ENCODE peak calls at places on chromosomes 4 and X, in four cellular contexts. Q is astrocyte, A is pancreas, L is upper lobe of left lung. I is an unnamed sample.

GRCh38 chrX:150897371-150898319 is 823 bp downstream of the CD99L2 start:
- DNase-seq in Q (peak; percentile 6), A (peak; percentile 15), L (peak; percentile 46), I (peak; percentile 26)

GRCh38 chr4:147138171-147138570 is 192.5 kb upstream of the TTC29 start:
- DNase-seq in Q (no peak), L (no peak), A (no peak), I (no peak)

GRCh38 chr4:6986781-6987565 is 56.2 kb upstream of the TADA2B start:
- DNase-seq in L (peak; percentile 97), A (peak; percentile 95), Q (peak; percentile 77), I (peak; percentile 94)

GRCh38 chrX:136684120-136684519 is 36.2 kb downstream of the CD40LG start:
- DNase-seq in Q (no peak), A (no peak), L (no peak), I (no peak)

GRCh38 chr4:109232666-109233065 is 69.8 kb downstream of the COL25A1 start:
- DNase-seq in A (no peak), L (no peak), Q (peak; percentile 11), I (no peak)

GRCh38 chrX:107025538-107025937 is 25.5 kb upstream of the MORC4 start:
- DNase-seq in Q (peak; percentile 2), L (no peak), A (no peak), I (peak; percentile 0)

GRCh38 chrX:151901821-151902220 is 10.9 kb upstream of the MAGEA4 start:
- DNase-seq in A (no peak), L (no peak), Q (no peak), I (no peak)

GRCh38 chr4:156830356-156830755 is 141.2 kb downstream of the PDGFC start:
- DNase-seq in A (no peak), Q (peak; percentile 82), L (no peak), I (no peak)

GRCh38 chr4:83833920-83834319 is 298.0 kb downstream of the GPAT3 start:
- DNase-seq in Q (no peak), L (no peak), A (no peak), I (no peak)

GRCh38 chr4:156961241-156962068 is 10.1 kb downstream of the PDGFC start:
- DNase-seq in Q (peak; percentile 72), A (no peak), L (no peak), I (no peak)

GRCh38 chrX:12332786-12333347 is 194.6 kb downstream of the FRMPD4 start:
- DNase-seq in A (no peak), Q (no peak), L (no peak), I (no peak)

GRCh38 chr4:41323706-41324105 is 67.0 kb downstream of the UCHL1 start:
- DNase-seq in L (no peak), A (no peak), Q (no peak), I (no peak)

GRCh38 chr4:174037049-174037448 is 246.4 kb downstream of the FBXO8 start:
- DNase-seq in L (no peak), A (no peak), Q (no peak), I (no peak)

GRCh38 chrX:119736206-119736764 is 22.1 kb upstream of the SOWAHD start:
- DNase-seq in L (no peak), A (no peak), Q (no peak), I (no peak)

GRCh38 chr4:156764846-156765245 is 206.8 kb downstream of the PDGFC start:
- DNase-seq in Q (peak; percentile 25), A (no peak), L (no peak), I (no peak)

GRCh38 chr4:187840814-187841213 is 154.8 kb upstream of the ZFP42 start:
- DNase-seq in L (no peak), Q (no peak), A (no peak), I (no peak)

GRCh38 chr4:184911310-184911709 is 85.5 kb upstream of the ACSL1 start:
- DNase-seq in A (no peak), Q (peak; percentile 33), L (no peak), I (no peak)

GRCh38 chrX:41688835-41689234 is at the start of gene GPR34:
- DNase-seq in L (no peak), A (no peak), Q (no peak), I (no peak)

GRCh38 chrX:46381630-46382029 is 163.6 kb downstream of the ZNF674 start:
- DNase-seq in L (no peak), A (no peak), Q (peak; percentile 4), I (peak; percentile 9)

GRCh38 chrX:39652336-39652735 is 445.4 kb downstream of the BCOR start:
- DNase-seq in Q (no peak), A (peak; percentile 27), L (no peak), I (no peak)

GRCh38 chr4:145130788-145131398 is 32.8 kb downstream of the ABCE1 start:
- DNase-seq in L (peak; percentile 31), A (no peak), Q (peak; percentile 95), I (no peak)

GRCh38 chr4:76883147-76883546 is 14.8 kb downstream of the SOWAHB start:
- DNase-seq in Q (peak; percentile 78), A (no peak), L (no peak), I (no peak)

GRCh38 chr4:10124167-10124930 is 7.8 kb upstream of the WDR1 start:
- DNase-seq in L (no peak), A (no peak), Q (no peak), I (no peak)

GRCh38 chr4:15414601-15415091 is 13.2 kb upstream of the C1QTNF7 start:
- DNase-seq in Q (peak; percentile 35), L (no peak), A (no peak), I (no peak)

GRCh38 chr4:8538703-8539567 is 41.3 kb upstream of the GPR78 start:
- DNase-seq in Q (peak; percentile 53), L (peak; percentile 62), A (peak; percentile 77), I (no peak)

GRCh38 chr4:81528200-81528599 is 56.5 kb upstream of the RASGEF1B start:
- DNase-seq in Q (no peak), L (no peak), A (no peak), I (no peak)
- H3K4me3 ChIP-seq in Q (no peak overlapping the region), L (no peak overlapping the region), A (no peak overlapping the region), I (no peak overlapping the region)

GRCh38 chr4:105661028-105661427 is 47.5 kb downstream of the INTS12 start:
- DNase-seq in L (no peak), Q (no peak), A (no peak), I (no peak)

GRCh38 chr4:105662935-105663675 is 45.4 kb downstream of the INTS12 start:
- DNase-seq in Q (no peak), A (no peak), L (no peak), I (no peak)

GRCh38 chr4:105670684-105671083 is 37.8 kb downstream of the INTS12 start:
- DNase-seq in L (no peak), A (no peak), Q (no peak), I (no peak)

DNA sequence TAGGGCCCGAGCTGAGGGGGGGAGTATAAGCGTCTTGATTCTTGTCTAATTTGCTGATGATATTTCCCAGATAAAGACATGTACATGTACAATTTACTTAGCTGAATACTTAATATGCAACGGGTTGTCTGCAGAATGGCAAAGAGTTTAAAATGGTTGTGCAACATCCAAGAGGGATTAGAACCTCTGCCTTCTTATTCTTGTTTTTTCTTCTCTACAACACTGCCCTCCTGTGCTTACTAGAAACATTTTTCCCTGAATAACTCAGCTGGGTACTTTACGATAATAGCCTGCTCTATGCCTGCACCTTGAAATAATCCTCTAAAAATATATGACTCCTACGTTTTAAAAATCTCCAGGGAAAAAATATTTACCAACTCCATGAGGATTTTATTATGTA is 41.8 kb downstream of the INTS12 start:
- DNase-seq in L (no peak), Q (peak; percentile 8), A (no peak), I (no peak)
- TF ChIP-seq CTCF in L (peak; percentile 21), Q (no peak), A (no peak), I (peak; percentile 22)

GRCh38 chr4:24519649-24520048 is 64.7 kb downstream of the DHX15 start:
- DNase-seq in L (no peak), Q (peak; percentile 63), A (peak; percentile 20), I (no peak)
- H3K36me3 ChIP-seq in L (peaks cover 33% of the 10 kb centered on the region), Q (peaks cover 9% of the 10 kb centered on the region), A (no peaks in the 10 kb centered on the region), I (no peaks in the 10 kb centered on the region)

DNA sequence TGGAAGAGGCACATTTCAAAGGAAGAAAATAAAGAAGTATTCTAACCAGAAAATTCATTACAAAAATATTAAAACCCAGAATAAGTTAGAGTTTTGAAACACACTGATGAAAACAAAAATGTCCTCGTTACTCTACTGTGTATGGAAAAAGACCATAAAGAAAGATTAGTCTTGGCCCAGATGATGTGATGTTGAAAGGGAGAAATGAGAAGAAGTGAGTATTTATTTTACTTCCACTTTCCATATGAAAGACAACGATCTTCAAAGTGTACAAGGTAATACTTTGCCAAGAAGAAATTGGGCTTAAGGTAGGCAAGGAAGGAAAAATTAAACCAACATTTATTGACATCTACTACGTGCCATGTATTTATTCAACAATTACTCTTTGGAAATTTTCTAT is 48.6 kb upstream of the EMCN start:
- DNase-seq in A (no peak), L (no peak), Q (no peak), I (no peak)
- H3K4me3 ChIP-seq in A (no peak overlapping the region), L (no peak overlapping the region), Q (no peak overlapping the region), I (no peak overlapping the region)

DNA sequence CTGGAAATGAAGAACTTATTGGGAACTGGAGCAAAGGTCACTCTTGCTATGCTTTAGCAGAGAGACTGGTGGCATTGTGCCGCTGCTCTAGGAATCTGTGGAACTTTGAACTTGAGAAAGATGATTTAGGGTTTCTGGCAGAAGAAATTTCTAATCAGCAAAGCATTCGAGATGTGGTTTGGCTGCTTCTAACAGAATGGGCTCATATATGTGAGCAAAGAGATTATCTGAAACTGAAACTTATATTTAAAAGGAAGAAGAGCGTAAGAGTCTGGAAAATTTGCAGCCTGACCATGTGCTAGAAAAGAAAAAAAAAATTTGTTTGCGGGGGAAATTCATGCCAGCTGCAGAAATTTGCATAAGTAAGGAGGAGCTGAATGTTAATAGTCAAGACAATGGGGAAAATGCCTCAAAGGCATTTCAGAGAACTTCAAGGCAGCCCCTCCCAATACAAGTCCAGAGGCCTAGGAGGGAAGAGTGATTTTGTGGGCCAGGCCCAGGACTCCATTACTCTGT is 35.9 kb upstream of the PAPSS1 start:
- DNase-seq in Q (peak; percentile 38), L (no peak), A (no peak), I (no peak)
- TF ChIP-seq CTCF in Q (no peak), L (no peak), A (no peak), I (no peak)

GRCh38 chr4:877502-877901 is 51.6 kb upstream of the CPLX1 start:
- DNase-seq in A (no peak), L (no peak), Q (no peak), I (no peak)
- H3K36me3 ChIP-seq in A (peaks cover 12% of the 10 kb centered on the region), L (peaks cover 100% of the 10 kb centered on the region), Q (peaks cover 29% of the 10 kb centered on the region), I (peaks cover 40% of the 10 kb centered on the region)

GRCh38 chr4:25253072-25253447 is 19.2 kb downstream of the PI4K2B start:
- DNase-seq in Q (peak; percentile 9), A (no peak), L (no peak), I (no peak)

GRCh38 chr4:25246680-25247611 is 13.1 kb downstream of the PI4K2B start:
- DNase-seq in L (no peak), Q (no peak), A (no peak), I (no peak)

GRCh38 chr4:25252230-25253071 is 18.6 kb downstream of the PI4K2B start:
- DNase-seq in Q (no peak), A (no peak), L (no peak), I (no peak)
- H3K4me3 ChIP-seq in Q (no peak overlapping the region), A (no peak overlapping the region), L (no peak overlapping the region), I (no peak overlapping the region)